ENCODE peak calls at places on chromosome 11, in four cellular contexts. G is GM12878, S is IMR-90, J is K562. N is an unnamed sample.

GRCh38 chr11:65575568-65576231 is at the start of gene EHBP1L1:
- DNase-seq in S (peak; percentile 28), J (peak; percentile 93), G (peak; percentile 70), N (peak; percentile 32)

GRCh38 chr11:10076458-10077141 is 217.4 kb downstream of the SBF2 start:
- DNase-seq in G (no peak), J (peak; percentile 64), S (peak; percentile 63), N (peak; percentile 28)

GRCh38 chr11:65880844-65881421 is 1.3 kb downstream of the CTSW start:
- DNase-seq in G (no peak), J (no peak), S (no peak), N (no peak)

GRCh38 chr11:101759771-101760450 is 154.9 kb upstream of the CEP126 start:
- DNase-seq in G (no peak), S (peak; percentile 23), J (no peak), N (peak; percentile 6)

GRCh38 chr11:87180743-87181142 is 143.0 kb downstream of the TMEM135 start:
- DNase-seq in S (peak; percentile 65), J (no peak), G (no peak), N (peak; percentile 30)

GRCh38 chr11:69156218-69156639 is 494 bp downstream of the SMIM38 start:
- DNase-seq in J (peak; percentile 56), S (no peak), G (no peak), N (no peak)

GRCh38 chr11:111327908-111328624 is 29.7 kb downstream of the POU2AF3 start:
- DNase-seq in J (no peak), G (no peak), S (no peak), N (no peak)

GRCh38 chr11:114059984-114060401 is 482 bp downstream of the ZBTB16 start:
- DNase-seq in G (no peak), S (no peak), J (peak; percentile 27), N (no peak)

GRCh38 chr11:116137753-116138152 is 633.5 kb upstream of the CADM1 start:
- DNase-seq in J (no peak), S (no peak), G (no peak), N (no peak)

GRCh38 chr11:48063424-48063978 is 83.1 kb downstream of the PTPRJ start:
- DNase-seq in J (no peak), S (peak; percentile 99), G (no peak), N (peak; percentile 57)

GRCh38 chr11:84691830-84692229 is 935.3 kb downstream of the DLG2 start:
- DNase-seq in G (no peak), S (no peak), J (no peak), N (no peak)

GRCh38 chr11:10355257-10355661 is 50.4 kb downstream of the ADM start:
- DNase-seq in J (no peak), G (no peak), S (no peak), N (no peak)

GRCh38 chr11:125429174-125429707 is 66.8 kb downstream of the FEZ1 start:
- DNase-seq in S (peak; percentile 55), G (no peak), J (peak; percentile 70), N (peak; percentile 59)

GRCh38 chr11:128714881-128715280 is 21.0 kb downstream of the FLI1 start:
- DNase-seq in S (peak; percentile 97), G (no peak), J (no peak), N (peak; percentile 70)

GRCh38 chr11:107770546-107770945 is 58.7 kb upstream of the SLN start:
- DNase-seq in G (no peak), J (no peak), S (peak; percentile 19), N (no peak)

GRCh38 chr11:12509371-12509770 is 132.0 kb downstream of the PARVA start:
- DNase-seq in S (no peak), G (no peak), J (no peak), N (no peak)

GRCh38 chr11:117673561-117673960 is 123.5 kb downstream of the DSCAML1 start:
- DNase-seq in G (no peak), J (no peak), S (no peak), N (no peak)

DNA sequence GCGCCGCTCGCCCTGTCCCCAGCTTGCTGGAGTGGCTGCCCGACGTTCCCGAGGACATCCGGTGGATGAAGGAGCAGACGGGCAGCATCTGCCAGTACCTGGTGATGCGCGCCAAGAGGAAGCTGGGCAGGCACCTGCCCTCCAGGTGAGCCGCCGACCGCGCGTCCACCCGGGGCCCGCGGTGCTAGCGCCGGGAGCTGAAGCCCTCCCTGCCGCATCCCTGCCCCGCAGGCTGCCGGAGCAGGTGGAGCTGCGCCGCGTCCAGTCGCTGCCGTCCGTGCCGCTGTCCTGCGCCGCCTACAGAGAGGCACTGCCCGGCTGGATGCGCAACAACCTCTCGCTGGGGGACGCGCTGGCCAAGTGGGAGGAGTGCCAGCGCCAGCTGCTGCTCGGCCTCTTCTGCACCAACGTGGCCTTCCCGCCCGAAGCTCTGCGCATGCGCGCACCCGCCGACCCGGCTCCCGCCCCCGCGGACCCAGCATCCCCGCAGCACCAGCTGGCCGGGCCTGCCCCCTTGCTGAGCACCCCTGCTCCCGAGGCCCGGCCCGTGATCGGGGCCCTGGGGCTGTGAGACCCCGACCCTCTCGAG is 3.3 kb upstream of the CRACR2B start:
- DNase-seq in G (no peak), S (no peak), J (no peak), N (no peak)
- TF ChIP-seq FOS in G (no peak), S (no peak), J (no peak), N (no peak)

DNA sequence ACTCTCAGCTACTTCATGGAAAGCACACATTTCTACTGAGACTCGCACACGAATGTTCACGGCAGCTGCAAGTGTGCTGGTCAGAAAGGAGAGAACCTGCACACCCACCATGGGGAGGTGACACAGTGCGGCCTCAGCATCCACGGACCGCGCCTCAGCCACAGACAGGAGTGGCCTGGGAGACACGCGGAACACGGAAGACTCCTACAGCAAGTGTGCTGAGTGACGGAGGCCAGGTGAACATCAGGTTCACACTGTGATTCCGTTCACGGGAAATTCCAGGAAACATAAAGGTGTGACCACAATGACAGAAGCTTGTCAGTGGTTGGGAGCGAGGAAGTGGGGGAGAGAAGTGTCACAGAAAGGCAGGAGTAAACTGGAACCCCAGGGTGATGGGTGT is 13.3 kb upstream of the MOB2 start:
- DNase-seq in G (no peak), S (no peak), J (no peak), N (no peak)
- H3K4me1 ChIP-seq in G (peaks cover 3% of the 10 kb centered on the region), S (no peaks in the 10 kb centered on the region), J (no peaks in the 10 kb centered on the region), N (peaks cover 4% of the 10 kb centered on the region)

GRCh38 chr11:58928082-58928574 is 11.2 kb upstream of the GLYATL1 start:
- DNase-seq in G (no peak), J (no peak), S (peak; percentile 7), N (no peak)
- H3K27ac ChIP-seq in G (no peak overlapping the region), J (no peak overlapping the region), S (no peak overlapping the region), N (no peak overlapping the region)

GRCh38 chr11:63917685-63918523 is 940 bp upstream of the RCOR2 start:
- DNase-seq in G (no peak), S (no peak), J (peak; percentile 82), N (no peak)

GRCh38 chr11:63918576-63919171 is 1.7 kb upstream of the RCOR2 start:
- DNase-seq in S (no peak), G (no peak), J (peak; percentile 42), N (no peak)

GRCh38 chr11:63920870-63921417 is 4.0 kb upstream of the RCOR2 start:
- DNase-seq in G (no peak), S (no peak), J (peak; percentile 74), N (no peak)

GRCh38 chr11:63919267-63920125 is 2.5 kb upstream of the RCOR2 start:
- DNase-seq in J (peak; percentile 62), S (no peak), G (no peak), N (no peak)

DNA sequence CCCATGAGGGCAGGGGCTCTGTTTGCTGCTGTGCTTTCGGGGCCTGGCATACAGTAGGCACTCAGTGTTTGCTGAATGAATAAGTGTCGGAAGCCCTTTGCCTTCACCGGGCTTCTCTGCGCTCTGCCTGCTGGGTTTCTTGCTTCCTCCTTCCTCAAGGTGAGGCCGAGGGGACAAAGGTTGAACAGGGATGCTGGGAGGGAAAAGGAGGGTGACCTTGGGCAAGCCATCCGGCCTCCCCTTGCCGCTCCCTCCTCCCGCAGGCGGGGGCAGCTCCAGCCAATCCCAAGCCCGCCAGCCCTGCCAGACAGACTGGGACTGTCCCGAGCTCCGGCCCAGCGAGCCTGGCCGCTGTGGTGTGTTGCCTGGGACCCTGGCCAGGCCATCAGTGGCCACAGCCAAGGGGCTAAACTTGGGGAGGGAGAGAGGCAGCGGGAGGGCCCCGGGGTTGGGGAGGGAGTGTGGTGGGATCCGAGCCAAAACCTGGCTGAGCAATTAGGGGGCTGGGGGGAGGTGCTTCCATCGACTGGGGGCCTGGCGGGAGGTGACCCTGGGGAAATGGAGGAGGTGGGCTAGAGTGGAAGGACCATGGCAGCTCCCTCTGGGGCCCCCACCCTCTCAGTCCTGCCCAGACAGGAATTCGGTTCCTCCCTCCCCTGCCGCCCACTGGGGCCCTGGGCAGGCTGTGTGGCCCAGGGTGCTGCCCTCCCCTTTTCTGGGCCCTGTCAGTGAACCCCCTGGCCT is 3.3 kb upstream of the RCOR2 start:
- DNase-seq in J (no peak), G (no peak), S (no peak), N (no peak)
- TF ChIP-seq FOS in J (no peak), G (no peak), S (no peak), N (no peak)

DNA sequence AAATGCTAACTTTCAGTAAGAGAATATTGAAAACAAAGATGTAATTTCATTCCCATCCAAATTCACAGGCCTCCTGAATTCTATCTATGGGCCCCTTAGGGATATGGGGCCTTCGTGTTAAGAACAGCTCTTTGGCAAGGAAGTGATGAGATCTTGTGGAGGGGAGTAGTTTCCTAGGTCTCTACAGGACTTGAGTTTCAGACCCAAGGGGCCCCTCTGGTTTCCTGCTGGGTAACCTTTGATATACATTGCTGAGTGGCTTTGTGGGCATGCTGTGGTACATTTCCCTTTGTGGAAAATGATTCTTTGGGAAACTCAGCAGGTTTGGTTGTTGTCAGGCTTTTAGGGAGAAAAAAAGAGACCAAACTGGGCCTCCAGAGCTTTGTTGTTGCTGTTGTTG is 6.2 kb downstream of the STIM1 start:
- DNase-seq in J (no peak), S (no peak), G (no peak), N (no peak)
- H3K4me1 ChIP-seq in J (peaks cover 68% of the 10 kb centered on the region), S (peaks cover 21% of the 10 kb centered on the region), G (peaks cover 54% of the 10 kb centered on the region), N (peaks cover 31% of the 10 kb centered on the region)

GRCh38 chr11:27373856-27374602 is 11.0 kb upstream of the CCDC34 start:
- DNase-seq in G (no peak), J (no peak), S (no peak), N (no peak)
- H3K27ac ChIP-seq in G (no peak overlapping the region), J (no peak overlapping the region), S (no peak overlapping the region), N (no peak overlapping the region)

GRCh38 chr11:83350187-83350586 is 64.0 kb upstream of the CCDC90B start:
- DNase-seq in S (no peak), J (no peak), G (no peak), N (no peak)

GRCh38 chr11:83355406-83355805 is 69.2 kb upstream of the CCDC90B start:
- DNase-seq in S (no peak), G (no peak), J (no peak), N (no peak)
- TF ChIP-seq FOS in S (no peak), G (no peak), J (no peak), N (no peak)

N was measured in endothelial cell of umbilical vein.